ENCODE peak calls at places on chromosome 20, in six cellular contexts. One of them, this sample, is unnamed.

GRCh38 chr20:39691151-39691862 is 729.2 kb downstream of the DHX35 start:
- DNase-seq in EH: no peak
- DNase-seq in caudate nucleus: no peak
- DNase-seq in T-helper 2 cell: no peak
- DNase-seq in hypothalamus: no peak
- DNase-seq in transverse colon: no peak
- DNase-seq in this sample: no peak

GRCh38 chr20:51492167-51493092 is 50.1 kb downstream of the NFATC2 start:
- DNase-seq in caudate nucleus: no peak
- DNase-seq in EH: no peak
- DNase-seq in transverse colon: no peak
- DNase-seq in T-helper 2 cell: no peak
- DNase-seq in hypothalamus: no peak
- DNase-seq in this sample: no peak

GRCh38 chr20:11101243-11101642 is 427.4 kb upstream of the JAG1 start:
- DNase-seq in caudate nucleus: no peak
- DNase-seq in transverse colon: no peak
- DNase-seq in hypothalamus: no peak
- DNase-seq in EH: peak; percentile 37
- DNase-seq in T-helper 2 cell: no peak
- DNase-seq in this sample: no peak

GRCh38 chr20:24948939-24949679 is at the start of gene CST7:
- DNase-seq in EH: no peak
- DNase-seq in transverse colon: peak; percentile 63
- DNase-seq in hypothalamus: no peak
- DNase-seq in T-helper 2 cell: peak; percentile 70
- DNase-seq in caudate nucleus: no peak
- DNase-seq in this sample: no peak

GRCh38 chr20:56171087-56172012 is 77.2 kb upstream of the MC3R start:
- DNase-seq in hypothalamus: no peak
- DNase-seq in EH: no peak
- DNase-seq in T-helper 2 cell: no peak
- DNase-seq in caudate nucleus: no peak
- DNase-seq in transverse colon: no peak
- DNase-seq in this sample: no peak

GRCh38 chr20:45835230-45836224 is 1.9 kb downstream of the SNX21 start:
- DNase-seq in EH: peak; percentile 66
- DNase-seq in transverse colon: peak; percentile 20
- DNase-seq in T-helper 2 cell: no peak
- DNase-seq in caudate nucleus: no peak
- DNase-seq in hypothalamus: no peak
- DNase-seq in this sample: no peak

GRCh38 chr20:53853451-53853713 is 217.0 kb downstream of the BCAS1 start:
- DNase-seq in EH: no peak
- DNase-seq in hypothalamus: no peak
- DNase-seq in caudate nucleus: no peak
- DNase-seq in T-helper 2 cell: no peak
- DNase-seq in transverse colon: no peak
- DNase-seq in this sample: no peak

GRCh38 chr20:44023515-44024371 is 109.1 kb downstream of the TOX2 start:
- DNase-seq in caudate nucleus: no peak
- DNase-seq in EH: no peak
- DNase-seq in hypothalamus: no peak
- DNase-seq in transverse colon: peak; percentile 37
- DNase-seq in T-helper 2 cell: no peak
- DNase-seq in this sample: no peak

GRCh38 chr20:16020971-16021370 is 552.3 kb downstream of the KIF16B start:
- DNase-seq in transverse colon: no peak
- DNase-seq in T-helper 2 cell: no peak
- DNase-seq in EH: peak; percentile 43
- DNase-seq in caudate nucleus: no peak
- DNase-seq in hypothalamus: no peak
- DNase-seq in this sample: no peak

GRCh38 chr20:35344354-35344837 is 52.2 kb upstream of the FAM83C start:
- DNase-seq in caudate nucleus: no peak
- DNase-seq in transverse colon: peak; percentile 65
- DNase-seq in hypothalamus: no peak
- DNase-seq in T-helper 2 cell: no peak
- DNase-seq in EH: peak; percentile 84
- DNase-seq in this sample: no peak

GRCh38 chr20:15673206-15673605 is 900.0 kb downstream of the KIF16B start:
- DNase-seq in EH: peak; percentile 96
- DNase-seq in caudate nucleus: no peak
- DNase-seq in hypothalamus: no peak
- DNase-seq in T-helper 2 cell: no peak
- DNase-seq in transverse colon: no peak
- DNase-seq in this sample: no peak

GRCh38 chr20:57596998-57597939 is 23.0 kb downstream of the ZBP1 start:
- DNase-seq in hypothalamus: peak; percentile 21
- DNase-seq in T-helper 2 cell: peak; percentile 52
- DNase-seq in EH: peak; percentile 44
- DNase-seq in transverse colon: peak; percentile 79
- DNase-seq in caudate nucleus: peak; percentile 10
- DNase-seq in this sample: peak; percentile 22

GRCh38 chr20:10629946-10630345 is 43.9 kb downstream of the JAG1 start:
- DNase-seq in caudate nucleus: no peak
- DNase-seq in EH: no peak
- DNase-seq in transverse colon: no peak
- DNase-seq in T-helper 2 cell: no peak
- DNase-seq in hypothalamus: no peak
- DNase-seq in this sample: no peak

GRCh38 chr20:60407011-60407771 is 449.0 kb downstream of the CDH26 start:
- DNase-seq in hypothalamus: no peak
- DNase-seq in caudate nucleus: no peak
- DNase-seq in T-helper 2 cell: no peak
- DNase-seq in transverse colon: no peak
- DNase-seq in EH: no peak
- DNase-seq in this sample: no peak

GRCh38 chr20:24995741-24996448 is 3.3 kb upstream of the APMAP start:
- DNase-seq in transverse colon: no peak
- DNase-seq in T-helper 2 cell: no peak
- DNase-seq in caudate nucleus: no peak
- DNase-seq in EH: peak; percentile 32
- DNase-seq in hypothalamus: no peak
- DNase-seq in this sample: no peak

GRCh38 chr20:36974660-36975059 is 23.2 kb upstream of the SAMHD1 start:
- DNase-seq in caudate nucleus: no peak
- DNase-seq in hypothalamus: no peak
- DNase-seq in T-helper 2 cell: no peak
- DNase-seq in EH: no peak
- DNase-seq in transverse colon: no peak
- DNase-seq in this sample: no peak

GRCh38 chr20:42985628-42986027 is 204.1 kb downstream of the PTPRT start:
- DNase-seq in transverse colon: no peak
- DNase-seq in caudate nucleus: no peak
- DNase-seq in T-helper 2 cell: no peak
- DNase-seq in hypothalamus: no peak
- DNase-seq in EH: no peak
- DNase-seq in this sample: no peak

GRCh38 chr20:51378171-51378928 is 164.2 kb downstream of the NFATC2 start:
- DNase-seq in transverse colon: no peak
- DNase-seq in T-helper 2 cell: no peak
- DNase-seq in hypothalamus: no peak
- DNase-seq in caudate nucleus: no peak
- DNase-seq in EH: no peak
- DNase-seq in this sample: no peak

GRCh38 chr20:61253264-61253639 is 1.2 kb downstream of the CDH4 start:
- DNase-seq in T-helper 2 cell: no peak
- DNase-seq in caudate nucleus: no peak
- DNase-seq in hypothalamus: no peak
- DNase-seq in transverse colon: no peak
- DNase-seq in EH: peak; percentile 35
- DNase-seq in this sample: no peak

GRCh38 chr20:18443841-18444240 is 23.0 kb downstream of the DZANK1 start:
- DNase-seq in EH: peak; percentile 58
- DNase-seq in T-helper 2 cell: no peak
- DNase-seq in hypothalamus: no peak
- DNase-seq in transverse colon: no peak
- DNase-seq in caudate nucleus: no peak
- DNase-seq in this sample: no peak

GRCh38 chr20:63877755-63878470 is 12.8 kb downstream of the TPD52L2 start:
- DNase-seq in hypothalamus: no peak
- DNase-seq in EH: no peak
- DNase-seq in caudate nucleus: no peak
- DNase-seq in T-helper 2 cell: no peak
- DNase-seq in transverse colon: no peak
- DNase-seq in this sample: no peak

GRCh38 chr20:45874576-45874975 is 6.5 kb upstream of the ZSWIM1 start:
- DNase-seq in T-helper 2 cell: no peak
- DNase-seq in hypothalamus: no peak
- DNase-seq in caudate nucleus: no peak
- DNase-seq in EH: no peak
- DNase-seq in transverse colon: no peak
- DNase-seq in this sample: no peak

GRCh38 chr20:1786061-1786460 is 109.1 kb upstream of the SIRPA start:
- DNase-seq in T-helper 2 cell: no peak
- DNase-seq in EH: no peak
- DNase-seq in hypothalamus: no peak
- DNase-seq in caudate nucleus: no peak
- DNase-seq in transverse colon: no peak
- DNase-seq in this sample: no peak

GRCh38 chr20:50413088-50413500 is 97.1 kb upstream of the PTPN1 start:
- DNase-seq in EH: peak; percentile 39
- DNase-seq in transverse colon: no peak
- DNase-seq in T-helper 2 cell: no peak
- DNase-seq in caudate nucleus: no peak
- DNase-seq in hypothalamus: no peak
- DNase-seq in this sample: no peak

GRCh38 chr20:17969276-17969883 is 562 bp downstream of the MGME1 start:
- DNase-seq in caudate nucleus: no peak
- DNase-seq in T-helper 2 cell: peak; percentile 14
- DNase-seq in EH: peak; percentile 61
- DNase-seq in hypothalamus: no peak
- DNase-seq in transverse colon: peak; percentile 52
- DNase-seq in this sample: no peak

GRCh38 chr20:41411458-41411857 is 44.8 kb upstream of the EMILIN3 start:
- DNase-seq in transverse colon: no peak
- DNase-seq in EH: peak; percentile 75
- DNase-seq in caudate nucleus: no peak
- DNase-seq in hypothalamus: no peak
- DNase-seq in T-helper 2 cell: no peak
- DNase-seq in this sample: no peak

GRCh38 chr20:58638467-58639181 is 12.5 kb upstream of the STX16 start:
- DNase-seq in transverse colon: no peak
- DNase-seq in EH: no peak
- DNase-seq in T-helper 2 cell: no peak
- DNase-seq in caudate nucleus: no peak
- DNase-seq in hypothalamus: no peak
- DNase-seq in this sample: no peak

GRCh38 chr20:34522969-34523871 is 7.0 kb downstream of the DYNLRB1 start:
- DNase-seq in caudate nucleus: peak; percentile 52
- DNase-seq in EH: peak; percentile 85
- DNase-seq in transverse colon: peak; percentile 72
- DNase-seq in T-helper 2 cell: peak; percentile 30
- DNase-seq in hypothalamus: no peak
- DNase-seq in this sample: peak; percentile 53

GRCh38 chr20:366042-366718 is 14.4 kb upstream of the TRIB3 start:
- DNase-seq in caudate nucleus: no peak
- DNase-seq in EH: peak; percentile 16
- DNase-seq in hypothalamus: no peak
- DNase-seq in T-helper 2 cell: no peak
- DNase-seq in transverse colon: no peak
- DNase-seq in this sample: no peak

GRCh38 chr20:9467995-9468394 is 46.4 kb upstream of the LAMP5 start:
- DNase-seq in caudate nucleus: no peak
- DNase-seq in transverse colon: no peak
- DNase-seq in T-helper 2 cell: no peak
- DNase-seq in hypothalamus: no peak
- DNase-seq in EH: no peak
- DNase-seq in this sample: no peak

GRCh38 chr20:10639762-10640556 is 33.8 kb downstream of the JAG1 start:
- DNase-seq in hypothalamus: no peak
- DNase-seq in T-helper 2 cell: no peak
- DNase-seq in transverse colon: no peak
- DNase-seq in caudate nucleus: no peak
- DNase-seq in EH: peak; percentile 60
- DNase-seq in this sample: no peak